ENCODE peak calls at places on chromosomes 1 and 21, in eight cellular contexts. S, Q, P, C, U, O, A and V are unnamed samples.

GRCh38 chr1:109167114-109167513 is 46.6 kb upstream of the SARS1 start:
- DNase-seq in C (no peak), S (no peak), O (no peak), Q (peak), P (no peak), A (no peak), U (no peak), V (no peak)

GRCh38 chr1:151976868-151977267 is 16.8 kb downstream of the S100A10 start:
- DNase-seq in P (no peak), U (no peak), O (no peak), Q (peak), S (no peak), A (no peak), C (peak), V (no peak)

GRCh38 chr1:23679815-23680214 is 11.8 kb upstream of the RPL11 start:
- DNase-seq in P (no peak), O (no peak), C (no peak), U (no peak), A (no peak), Q (no peak), S (no peak), V (no peak)

GRCh38 chr1:202835548-202836072 is 24.9 kb downstream of the PCAT6 start:
- DNase-seq in C (no peak), S (no peak), O (peak), U (no peak), Q (no peak), P (no peak), A (no peak), V (no peak)

GRCh38 chr1:30756206-30756544 is 1.4 kb downstream of the LAPTM5 start:
- DNase-seq in Q (no peak), U (no peak), C (no peak), S (no peak), O (no peak), A (no peak), P (peak), V (no peak)

GRCh38 chr1:3063379-3064295 is 5.4 kb upstream of the PRDM16 start:
- DNase-seq in Q (no peak), O (no peak), A (no peak), U (peak), S (no peak), C (no peak), P (peak), V (no peak)

GRCh38 chr21:17461014-17461413 is 51.8 kb upstream of the CXADR start:
- DNase-seq in U (no peak), P (no peak), Q (peak), A (peak), C (peak), O (no peak), S (no peak), V (no peak)

GRCh38 chr1:201149400-201149799 is 4.9 kb downstream of the TMEM9 start:
- DNase-seq in S (no peak), U (no peak), Q (peak), A (no peak), O (peak), P (peak), C (peak), V (no peak)

GRCh38 chr1:101748077-101748476 is 248.6 kb downstream of the OLFM3 start:
- DNase-seq in C (no peak), A (no peak), U (no peak), O (peak), P (no peak), S (no peak), Q (no peak), V (no peak)

GRCh38 chr1:66920543-66920942 is 4.1 kb downstream of the DNAI4 start:
- DNase-seq in A (no peak), C (no peak), O (no peak), U (no peak), P (no peak), S (no peak), Q (no peak), V (no peak)

GRCh38 chr1:11766429-11766776 is 4.4 kb downstream of the C1orf167 start:
- DNase-seq in O (no peak), S (no peak), C (no peak), A (no peak), Q (no peak), U (no peak), P (no peak), V (no peak)

GRCh38 chr21:45460011-45460565 is 55.1 kb downstream of the COL18A1 start:
- DNase-seq in O (no peak), P (no peak), A (no peak), C (no peak), Q (no peak), S (no peak), U (no peak), V (no peak)

GRCh38 chr1:194227157-194227556 is 1040.7 kb upstream of the B3GALT2 start:
- DNase-seq in A (no peak), U (no peak), P (no peak), S (no peak), Q (no peak), O (no peak), C (no peak), V (no peak)

GRCh38 chr1:210631399-210631798 is 302.7 kb downstream of the HHAT start:
- DNase-seq in S (no peak), P (no peak), O (no peak), U (no peak), C (no peak), A (no peak), Q (no peak), V (no peak)

GRCh38 chr1:12314328-12314903 is 84.6 kb downstream of the VPS13D start:
- DNase-seq in C (peak), A (no peak), S (no peak), P (no peak), O (no peak), Q (no peak), U (no peak), V (no peak)

GRCh38 chr1:119140177-119141019 is at the start of gene WARS2:
- DNase-seq in P (peak), C (peak), U (peak), O (peak), A (peak), Q (peak), S (peak), V (peak)

GRCh38 chr1:176504848-176505553 is 42.0 kb downstream of the PAPPA2 start:
- DNase-seq in O (no peak), Q (no peak), A (no peak), C (no peak), U (no peak), S (no peak), P (no peak), V (no peak)

GRCh38 chr1:182193908-182194550 is 132.5 kb upstream of the ZNF648 start:
- DNase-seq in Q (no peak), P (no peak), A (no peak), U (peak), C (peak), S (no peak), O (no peak), V (no peak)

GRCh38 chr1:154115180-154115579 is 39.7 kb downstream of the NUP210L start:
- DNase-seq in P (no peak), U (no peak), Q (no peak), O (no peak), S (no peak), C (peak), A (no peak), V (no peak)

GRCh38 chr1:33219886-33220661 is 36.2 kb upstream of the ZNF362 start:
- DNase-seq in P (no peak), O (no peak), C (no peak), U (no peak), S (peak), Q (no peak), A (no peak), V (no peak)

GRCh38 chr1:113429461-113430153 is 39.3 kb downstream of the MAGI3 start:
- DNase-seq in A (no peak), C (peak), Q (no peak), O (no peak), U (no peak), S (no peak), P (no peak), V (no peak)

GRCh38 chr21:34989337-34990151 is 59.6 kb downstream of the RUNX1 start:
- DNase-seq in O (no peak), U (no peak), P (no peak), A (no peak), S (no peak), C (no peak), Q (no peak), V (no peak)

GRCh38 chr1:159591981-159592380 is 4.4 kb downstream of the APCS start:
- DNase-seq in O (no peak), P (no peak), A (no peak), S (no peak), U (no peak), C (no peak), Q (peak), V (no peak)

GRCh38 chr1:233240839-233241682 is 54.5 kb downstream of the PCNX2 start:
- DNase-seq in P (peak), S (peak), Q (peak), O (peak), A (no peak), C (peak), U (peak), V (no peak)

GRCh38 chr1:91018006-91018405 is 3.8 kb downstream of the ZNF644 start:
- DNase-seq in O (no peak), U (no peak), P (no peak), S (no peak), A (no peak), C (peak), Q (no peak), V (no peak)
- TF ChIP-seq CTCF in O (peak), U (peak), P (no peak), S (peak), A (peak), C (peak), Q (peak), V (peak)

DNA sequence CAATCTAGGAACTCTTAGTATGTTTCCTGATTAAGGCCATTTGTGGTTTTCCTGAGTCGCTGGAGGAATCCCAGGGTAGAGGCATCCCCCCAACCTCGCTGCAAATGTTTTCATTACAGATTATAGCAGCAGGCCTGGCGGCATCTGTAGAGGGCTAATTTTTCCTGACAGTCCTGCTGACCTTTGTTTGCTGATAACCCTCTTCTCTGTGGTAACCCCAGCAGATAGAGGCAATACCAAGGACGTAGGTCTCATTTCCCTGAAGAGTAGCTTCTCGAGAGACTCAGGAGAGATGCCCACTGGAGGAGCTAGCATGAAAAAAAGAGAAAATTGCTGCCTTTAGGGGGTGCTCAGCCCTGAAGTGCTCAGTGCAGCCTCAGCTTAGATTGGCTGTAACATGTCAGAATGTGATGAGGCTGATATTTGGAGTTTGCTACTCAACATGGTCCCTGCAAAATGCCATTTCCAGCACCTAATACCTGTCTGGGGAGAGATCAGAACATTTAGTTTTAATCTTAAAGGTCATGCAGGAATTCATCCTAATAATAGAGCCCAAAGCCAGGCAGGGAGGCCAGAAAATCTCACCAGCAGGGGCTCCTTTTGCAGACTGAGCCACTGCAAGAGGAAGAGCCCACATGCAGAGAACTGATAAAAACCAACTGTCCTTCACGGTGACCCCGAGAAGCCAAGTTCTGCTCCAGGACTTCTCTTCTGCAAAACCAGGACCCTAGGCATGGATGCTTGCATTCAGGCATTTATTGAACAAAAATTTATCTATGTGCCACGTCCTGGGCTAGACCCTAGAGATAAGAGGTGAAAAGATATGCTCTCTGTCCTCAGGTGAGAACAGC is 184.5 kb downstream of the KAZN start:
- DNase-seq in C (no peak), P (no peak), Q (no peak), U (no peak), A (no peak), S (peak), O (no peak), V (no peak)
- TF ChIP-seq CTCF in C (peak), P (no peak), Q (peak), U (no peak), A (peak), S (peak), O (peak), V (peak)

DNA sequence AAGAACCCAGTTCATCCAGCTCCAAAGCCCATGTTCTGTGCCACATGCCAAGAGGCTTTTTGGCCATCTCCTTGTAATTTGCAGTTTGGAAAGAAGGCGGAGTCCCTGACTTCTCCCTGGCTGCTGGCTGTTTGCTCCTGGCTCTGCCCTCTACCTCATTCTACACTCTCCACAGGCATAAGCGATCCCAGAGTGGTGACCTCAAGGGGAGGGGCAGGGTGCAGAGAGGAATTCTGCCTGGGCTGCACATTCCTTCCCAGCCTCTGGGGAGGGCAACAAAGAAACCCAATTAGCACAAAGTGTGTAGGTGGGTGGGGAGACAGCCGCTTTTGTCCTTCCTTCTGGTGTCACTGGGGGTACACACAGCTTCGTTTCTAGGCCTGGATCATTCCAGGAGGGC is 95.3 kb downstream of the HIVEP3 start:
- DNase-seq in U (peak), A (no peak), C (no peak), Q (no peak), P (no peak), S (peak), O (no peak), V (no peak)
- TF ChIP-seq CTCF in U (no peak), A (no peak), C (no peak), Q (no peak), P (no peak), S (no peak), O (no peak), V (no peak)

GRCh38 chr21:42676799-42677198 is 23.4 kb downstream of the PDE9A start:
- DNase-seq in C (no peak), A (no peak), S (no peak), U (no peak), Q (no peak), P (no peak), O (no peak), V (no peak)

GRCh38 chr21:42673633-42674328 is 20.4 kb downstream of the PDE9A start:
- DNase-seq in A (no peak), Q (no peak), P (no peak), O (no peak), S (no peak), C (no peak), U (no peak), V (no peak)

GRCh38 chr21:42674351-42674940 is 21.0 kb downstream of the PDE9A start:
- DNase-seq in Q (no peak), C (peak), P (no peak), A (no peak), U (no peak), S (peak), O (no peak), V (no peak)

GRCh38 chr21:42677339-42678117 is 24.1 kb downstream of the PDE9A start:
- DNase-seq in A (no peak), U (no peak), S (no peak), P (no peak), Q (peak), C (peak), O (peak), V (no peak)

DNA sequence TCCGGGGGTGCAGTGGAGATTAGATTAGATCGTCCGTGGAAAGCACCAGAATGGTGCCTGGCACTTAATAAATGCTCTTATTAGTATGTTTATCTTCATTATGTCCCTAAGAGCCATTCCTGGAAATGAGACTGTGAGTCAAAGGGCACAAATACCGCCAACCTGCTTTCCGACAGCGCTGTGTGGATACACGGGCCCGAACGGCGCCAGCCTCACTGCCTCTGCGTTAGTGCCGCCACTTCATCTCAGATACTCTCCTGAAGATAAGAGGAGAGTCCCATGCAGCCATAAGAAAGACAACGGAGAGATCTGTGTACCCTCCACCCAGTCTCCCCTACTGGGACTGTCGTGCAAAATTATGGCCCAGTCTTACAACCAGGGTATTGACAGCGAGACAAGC is 22.0 kb downstream of the PDE9A start:
- DNase-seq in C (no peak), O (no peak), P (no peak), S (no peak), Q (no peak), U (no peak), A (no peak), V (no peak)
- TF ChIP-seq CTCF in C (no peak), O (no peak), P (no peak), S (no peak), Q (no peak), U (no peak), A (no peak), V (no peak)

GRCh38 chr1:214808845-214809460 is 206.0 kb downstream of the CENPF start:
- DNase-seq in C (peak), P (no peak), O (no peak), A (no peak), U (no peak), Q (peak), S (no peak), V (no peak)
- TF ChIP-seq CTCF in C (peak), P (no peak), O (peak), A (peak), U (no peak), Q (peak), S (peak), V (peak)

GRCh38 chr1:198350456-198350855 is 190.0 kb downstream of the ATP6V1G3 start:
- DNase-seq in A (no peak), U (no peak), O (no peak), P (no peak), S (no peak), Q (no peak), C (no peak), V (no peak)
- TF ChIP-seq CTCF in A (no peak), U (no peak), O (peak), P (no peak), S (no peak), Q (peak), C (no peak), V (peak)

GRCh38 chr1:9827558-9828185 is 3.9 kb upstream of the CLSTN1 start:
- DNase-seq in P (peak), C (peak), O (no peak), U (no peak), S (peak), Q (no peak), A (no peak), V (no peak)
- TF ChIP-seq CTCF in P (no peak), C (peak), O (peak), U (no peak), S (peak), Q (peak), A (peak), V (peak)

GRCh38 chr1:22535399-22535798 is 27.9 kb upstream of the EPHA8 start:
- DNase-seq in P (no peak), A (no peak), Q (no peak), U (no peak), C (no peak), S (no peak), O (no peak), V (no peak)

GRCh38 chr1:22537441-22538139 is 25.7 kb upstream of the EPHA8 start:
- DNase-seq in Q (no peak), P (no peak), U (no peak), C (no peak), S (no peak), A (no peak), O (no peak), V (no peak)

GRCh38 chr1:22536506-22536905 is 26.8 kb upstream of the EPHA8 start:
- DNase-seq in P (no peak), S (no peak), A (no peak), Q (no peak), U (no peak), O (no peak), C (peak), V (no peak)

GRCh38 chr1:22533244-22533643 is 30.0 kb upstream of the EPHA8 start:
- DNase-seq in P (no peak), U (no peak), Q (no peak), S (no peak), A (no peak), O (no peak), C (no peak), V (no peak)

GRCh38 chr1:22534951-22535350 is 28.3 kb upstream of the EPHA8 start:
- DNase-seq in Q (no peak), C (no peak), O (no peak), P (no peak), S (no peak), U (no peak), A (no peak), V (no peak)
- TF ChIP-seq CTCF in Q (no peak), C (no peak), O (no peak), P (no peak), S (no peak), U (no peak), A (no peak), V (no peak)